ENCODE peak calls at places on chromosomes 13 and 19, in seven cellular contexts. C, I, V, L, D, H and O are unnamed samples.

GRCh38 chr13:32720026-32720425 is 133.8 kb downstream of the PDS5B start:
- DNase-seq in C (no peak), I (no peak), V (peak; percentile 46), L (no peak), D (no peak), H (no peak), O (no peak)

GRCh38 chr13:50130686-50131051 is 115.4 kb downstream of the KCNRG start:
- DNase-seq in C (peak; percentile 21), I (no peak), V (peak; percentile 52), L (no peak), D (no peak), H (no peak), O (peak; percentile 62)

GRCh38 chr13:105410602-105411001 is 1124.9 kb downstream of the EFNB2 start:
- DNase-seq in C (peak; percentile 33), I (peak; percentile 62), V (peak; percentile 61), L (peak; percentile 86), D (peak; percentile 25), H (no peak), O (no peak)

GRCh38 chr13:80871481-80871880 is 530.6 kb upstream of the SPRY2 start:
- DNase-seq in C (peak; percentile 82), I (no peak), V (peak; percentile 36), L (no peak), D (no peak), H (no peak), O (peak; percentile 56)

GRCh38 chr19:23543351-23543750 is 143.7 kb downstream of the ZNF675 start:
- DNase-seq in C (no peak), I (no peak), V (no peak), L (no peak), D (no peak), H (no peak), O (no peak)

GRCh38 chr13:67735651-67736050 is 505.5 kb upstream of the PCDH9 start:
- DNase-seq in C (no peak), I (no peak), V (no peak), L (no peak), D (no peak), H (no peak), O (no peak)

GRCh38 chr13:95185851-95186250 is 115.4 kb downstream of the ABCC4 start:
- DNase-seq in C (no peak), I (no peak), V (peak; percentile 37), L (no peak), D (no peak), H (no peak), O (no peak)

GRCh38 chr13:46170268-46170667 is 11.7 kb downstream of the LCP1 start:
- DNase-seq in C (no peak), I (peak; percentile 32), V (no peak), L (no peak), D (no peak), H (no peak), O (no peak)

GRCh38 chr13:102517959-102518358 is 78.8 kb upstream of the TPP2 start:
- DNase-seq in C (no peak), I (no peak), V (no peak), L (no peak), D (no peak), H (no peak), O (no peak)

GRCh38 chr19:57320180-57321084 is at the start of gene ZNF543:
- DNase-seq in C (peak; percentile 98), I (peak; percentile 91), V (peak; percentile 98), L (peak; percentile 97), D (peak; percentile 94), H (peak; percentile 66), O (peak; percentile 97)
- TF ChIP-seq CTCF in C (no peak), I (no peak), V (no peak), L (no peak), D (no peak), H (no peak), O (peak; percentile 4)

DNA sequence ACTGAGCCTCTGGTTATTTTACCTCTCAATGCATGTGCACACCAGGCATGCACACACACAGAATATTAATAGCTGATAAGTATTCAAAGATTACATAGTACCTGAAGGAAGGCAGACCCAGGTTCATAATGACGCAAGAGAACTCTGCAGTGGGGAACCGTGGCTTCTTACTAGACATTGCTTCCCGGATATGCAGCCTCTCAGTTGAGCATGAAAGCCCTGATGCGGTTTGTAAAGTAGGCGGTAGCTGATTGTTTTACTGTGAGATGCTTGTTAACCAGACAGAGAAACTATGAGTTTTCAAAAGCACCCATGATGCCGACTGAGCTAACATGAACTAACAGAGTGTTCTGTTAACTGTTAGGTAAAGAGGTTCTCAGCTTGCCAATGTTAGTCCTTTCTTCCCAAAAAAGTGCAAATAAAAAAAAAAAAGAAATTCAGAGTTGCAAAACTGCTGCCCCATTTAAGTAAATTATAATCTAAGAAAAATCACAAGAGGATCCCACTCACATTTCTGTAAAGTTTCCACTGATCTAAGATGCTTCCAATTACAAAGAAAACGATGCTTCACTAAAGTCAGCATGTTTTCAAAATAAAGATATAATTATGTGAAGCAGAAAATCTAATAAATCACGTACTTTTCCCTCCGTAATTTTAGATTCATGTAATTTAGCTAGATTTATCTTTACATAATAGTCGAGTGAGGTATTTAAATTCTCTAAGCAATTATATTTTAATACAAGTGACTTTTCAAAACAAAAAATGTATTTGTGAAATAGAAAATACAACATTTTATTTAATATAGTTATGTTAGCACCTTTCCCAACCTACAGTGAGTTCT is 2.2 kb downstream of the FLT1 start:
- DNase-seq in C (no peak), I (no peak), V (no peak), L (no peak), D (no peak), H (no peak), O (no peak)
- H3K4me3 ChIP-seq in C (no peak overlapping the region), I (no peak overlapping the region), V (peak overlapping the region; percentile 61), L (peak overlapping the region; percentile 57), D (no peak overlapping the region), H (no peak overlapping the region), O (no peak overlapping the region)

GRCh38 chr13:30698488-30699005 is 36.8 kb upstream of the ALOX5AP start:
- DNase-seq in C (no peak), I (no peak), V (no peak), L (no peak), D (no peak), H (no peak), O (no peak)

GRCh38 chr13:30696278-30697176 is 38.8 kb upstream of the ALOX5AP start:
- DNase-seq in C (no peak), I (no peak), V (peak; percentile 54), L (peak; percentile 70), D (no peak), H (no peak), O (peak; percentile 67)

GRCh38 chr13:30700364-30700763 is 35.0 kb upstream of the ALOX5AP start:
- DNase-seq in C (no peak), I (no peak), V (no peak), L (no peak), D (no peak), H (no peak), O (no peak)

GRCh38 chr13:30697177-30697953 is 38.0 kb upstream of the ALOX5AP start:
- DNase-seq in C (no peak), I (no peak), V (no peak), L (no peak), D (no peak), H (no peak), O (no peak)

GRCh38 chr13:30698023-30698422 is 37.3 kb upstream of the ALOX5AP start:
- DNase-seq in C (no peak), I (no peak), V (peak; percentile 54), L (no peak), D (no peak), H (no peak), O (peak; percentile 90)
- TF ChIP-seq CTCF in C (no peak), I (no peak), V (no peak), L (no peak), D (no peak), H (no peak), O (no peak)

DNA sequence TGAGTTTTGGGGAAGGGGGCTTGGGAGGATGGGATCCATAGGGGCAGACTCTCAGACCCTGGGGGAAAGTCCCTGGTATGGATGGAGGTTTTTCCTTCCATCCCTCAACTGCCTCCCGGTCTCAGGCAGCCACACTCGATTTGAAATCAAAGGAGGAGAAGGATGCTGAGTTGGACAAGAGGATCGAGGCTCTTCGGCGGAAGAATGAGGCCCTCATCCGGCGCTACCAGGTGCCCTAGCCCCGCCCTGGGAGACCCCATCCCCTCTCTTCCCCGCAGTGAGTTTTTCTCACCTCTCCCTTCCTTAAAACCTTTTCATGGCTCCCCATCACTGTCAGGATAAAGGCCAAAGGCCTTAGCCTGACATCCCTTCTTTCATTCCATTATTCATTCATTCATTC is 2.1 kb downstream of the CCDC9 start:
- DNase-seq in C (no peak), I (no peak), V (no peak), L (no peak), D (no peak), H (no peak), O (no peak)
- H3K4me3 ChIP-seq in C (peak overlapping the region; percentile 73), I (no peak overlapping the region), V (no peak overlapping the region), L (no peak overlapping the region), D (no peak overlapping the region), H (peak overlapping the region; percentile 71), O (peak overlapping the region; percentile 66)

GRCh38 chr13:20191902-20192469 is 752 bp downstream of the GJB2 start:
- DNase-seq in C (peak; percentile 65), I (peak; percentile 46), V (peak; percentile 30), L (no peak), D (no peak), H (no peak), O (peak; percentile 11)

GRCh38 chr13:20191311-20191901 is 1.3 kb downstream of the GJB2 start:
- DNase-seq in C (peak; percentile 72), I (peak; percentile 29), V (peak; percentile 26), L (peak; percentile 75), D (no peak), H (no peak), O (no peak)

GRCh38 chr13:20193924-20194631 is 1.3 kb upstream of the GJB2 start:
- DNase-seq in C (no peak), I (no peak), V (no peak), L (no peak), D (no peak), H (no peak), O (no peak)

GRCh38 chr13:20192470-20193141 is at the start of gene GJB2:
- DNase-seq in C (peak; percentile 49), I (no peak), V (no peak), L (no peak), D (no peak), H (no peak), O (no peak)

DNA sequence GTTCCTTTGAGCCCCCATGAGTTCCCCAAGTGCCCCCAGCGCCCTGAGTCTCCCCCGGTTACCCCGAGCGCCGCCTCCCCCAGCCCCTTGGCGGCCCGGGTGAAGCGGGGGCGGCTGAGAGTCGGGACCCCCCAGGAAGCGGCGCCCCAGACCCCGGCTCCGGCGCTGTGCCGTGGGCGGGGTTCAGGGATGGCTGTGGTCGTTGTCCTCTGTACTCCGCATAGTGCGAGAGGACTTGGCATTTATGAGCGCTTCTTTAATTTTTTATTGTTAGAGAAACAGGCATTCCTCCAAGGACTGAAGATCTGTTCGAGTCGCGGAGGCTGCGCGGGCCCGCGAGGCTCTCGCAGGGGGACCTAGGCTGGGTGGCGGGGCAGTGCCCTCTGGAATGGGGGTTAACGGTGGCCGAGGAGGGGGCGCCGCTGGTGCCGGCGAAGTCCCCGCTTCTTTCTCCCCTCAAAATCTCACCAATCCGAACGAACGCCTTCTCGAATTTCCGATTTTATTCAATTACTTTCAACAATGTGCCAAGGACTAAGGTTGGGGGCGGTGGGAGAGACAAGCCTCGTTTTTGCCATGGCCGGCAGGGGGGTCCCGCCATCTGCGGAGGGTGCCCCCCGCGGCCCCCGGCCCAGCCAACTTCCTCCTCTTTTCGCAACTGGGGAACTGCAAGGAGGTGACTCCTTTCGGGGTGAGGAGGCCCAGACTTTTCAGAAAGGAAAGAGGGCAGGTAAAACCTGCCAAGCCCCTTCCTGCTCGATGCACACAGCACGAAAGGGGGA is 595 bp upstream of the GJB2 start:
- DNase-seq in C (peak; percentile 41), I (no peak), V (no peak), L (no peak), D (no peak), H (no peak), O (no peak)
- TF ChIP-seq CTCF in C (no peak), I (no peak), V (no peak), L (no peak), D (no peak), H (no peak), O (no peak)